ENCODE peak calls at places on chromosome 14, in four cellular contexts. R is CD4-positive, alpha-beta memory T cell; I is IMR-90; E is fibroblast of mammary gland. J is an unnamed sample.

GRCh38 chr14:81435578-81436295 is 35.6 kb upstream of the STON2 start:
- DNase-seq in R (peak; percentile 9), I (peak; percentile 2), E (no peak), J (peak; percentile 14)

GRCh38 chr14:78974691-78975090 is 804.5 kb downstream of the NRXN3 start:
- DNase-seq in R (no peak), I (peak; percentile 82), E (peak; percentile 61), J (no peak)

GRCh38 chr14:81551471-81551870 is 17.8 kb upstream of the SEL1L start:
- DNase-seq in R (no peak), I (no peak), E (no peak), J (no peak)

GRCh38 chr14:68774771-68775613 is 17.9 kb downstream of the ZFP36L1 start:
- DNase-seq in R (no peak), I (peak; percentile 84), E (peak; percentile 43), J (no peak)

GRCh38 chr14:81301813-81302212 is 81.1 kb upstream of the GTF2A1 start:
- DNase-seq in R (no peak), I (no peak), E (no peak), J (no peak)

GRCh38 chr14:101072945-101073597 is 169.5 kb upstream of the RTL1 start:
- DNase-seq in R (no peak), I (peak; percentile 98), E (peak; percentile 97), J (no peak)

GRCh38 chr14:101459392-101459900 is 101.8 kb upstream of the DIO3 start:
- DNase-seq in R (no peak), I (no peak), E (no peak), J (no peak)

GRCh38 chr14:99271288-99271941 is 582 bp downstream of the BCL11B start:
- DNase-seq in R (no peak), I (no peak), E (no peak), J (no peak)

GRCh38 chr14:37864128-37864527 is 268.7 kb downstream of the TTC6 start:
- DNase-seq in R (no peak), I (no peak), E (no peak), J (no peak)

GRCh38 chr14:98705826-98706225 is 566.2 kb downstream of the BCL11B start:
- DNase-seq in R (no peak), I (no peak), E (no peak), J (no peak)

DNA sequence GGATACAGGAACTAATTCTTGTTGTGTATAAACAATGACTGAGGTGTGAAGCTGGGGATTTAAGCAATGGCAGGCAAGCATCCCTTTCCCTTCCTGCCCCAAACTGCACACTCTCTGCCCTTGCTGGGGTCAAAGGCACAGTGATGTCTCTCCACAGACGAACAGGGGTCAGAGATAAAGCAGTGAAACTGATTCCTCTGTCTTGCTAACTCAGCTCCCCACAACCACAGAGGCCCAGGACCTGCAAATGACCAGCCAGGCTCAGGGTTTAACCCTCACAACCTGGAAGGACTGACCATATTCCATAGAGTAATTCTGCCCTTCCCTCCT is 67.2 kb downstream of the CCDC88C start:
- DNase-seq in R (no peak), I (no peak), E (no peak), J (no peak)
- H3K4me3 ChIP-seq in R (peak overlapping the region; percentile 68), I (no peak overlapping the region), E (no peak overlapping the region), J (peak overlapping the region; percentile 62)

GRCh38 chr14:77763978-77764377 is 3.0 kb upstream of the SNW1 start:
- DNase-seq in R (no peak), I (no peak), E (no peak), J (no peak)

GRCh38 chr14:77761205-77761931 is 412 bp upstream of the SNW1 start:
- DNase-seq in R (no peak), I (peak; percentile 36), E (peak; percentile 93), J (no peak)

GRCh38 chr14:77760381-77761204 is at the start of gene SNW1:
- DNase-seq in R (peak; percentile 89), I (peak; percentile 95), E (peak; percentile 47), J (peak; percentile 95)

GRCh38 chr14:77763316-77763715 is 2.4 kb upstream of the SNW1 start:
- DNase-seq in R (no peak), I (no peak), E (no peak), J (no peak)
- H3K4me3 ChIP-seq in R (no peak overlapping the region), I (no peak overlapping the region), E (no peak overlapping the region), J (no peak overlapping the region)

DNA sequence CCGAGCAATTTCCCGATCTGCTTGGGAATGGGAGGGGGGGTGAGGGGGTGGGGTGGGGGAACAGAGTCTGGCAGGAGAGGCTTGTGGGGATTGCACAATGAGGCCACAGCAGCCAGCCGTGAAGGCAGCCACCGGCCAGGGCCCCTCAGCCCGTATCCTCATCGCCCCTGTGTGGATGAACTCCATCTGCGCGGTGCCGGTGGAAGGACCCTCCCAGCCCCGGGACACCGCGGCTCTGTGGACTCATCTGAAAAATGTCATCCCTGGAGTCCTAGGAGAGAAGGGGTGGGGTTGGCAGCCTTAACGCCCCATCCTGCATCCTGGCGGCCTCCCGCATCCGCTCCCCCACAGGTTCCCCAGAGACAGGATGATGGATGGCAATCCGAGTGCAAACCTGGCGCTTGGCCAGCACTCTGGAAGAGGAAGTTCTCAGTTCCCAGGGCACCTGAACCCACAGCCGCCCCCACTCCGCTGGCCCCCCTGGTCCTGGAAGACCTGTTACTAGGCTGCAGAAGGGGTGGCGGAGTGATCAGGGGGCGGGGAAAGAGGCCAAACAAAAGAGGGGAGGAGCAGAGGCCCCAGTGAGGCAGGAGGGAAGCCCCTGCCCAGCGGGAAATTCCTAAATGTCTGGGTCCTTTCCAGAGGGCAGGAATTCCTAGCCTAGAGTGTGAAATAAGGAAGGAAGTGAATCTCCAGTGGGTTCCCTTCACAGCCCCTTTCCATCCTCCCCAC is 1.2 kb upstream of the TNFAIP2 start:
- DNase-seq in R (no peak), I (peak; percentile 53), E (peak; percentile 90), J (no peak)
- H3K4me3 ChIP-seq in R (no peak overlapping the region), I (no peak overlapping the region), E (peak overlapping the region; percentile 4), J (no peak overlapping the region)

GRCh38 chr14:70186826-70187483 is 1.8 kb downstream of the SLC8A3 start:
- DNase-seq in R (no peak), I (no peak), E (no peak), J (no peak)
- H3K4me3 ChIP-seq in R (no peak overlapping the region), I (peak overlapping the region; percentile 38), E (peak overlapping the region; percentile 29), J (peak overlapping the region; percentile 45)